ENCODE peak calls at places on chromosomes 11 and 22, in seven cellular contexts. W, E, G, L, Q, Y and I are unnamed samples.

GRCh38 chr22:20986365-20986764 is 4.3 kb downstream of the LZTR1 start:
- DNase-seq in W (no peak), E (no peak), G (no peak), L (no peak), Q (no peak), Y (no peak), I (no peak)

GRCh38 chr11:105132716-105133511 is 6.7 kb downstream of the CARD18 start:
- DNase-seq in W (no peak), E (no peak), G (no peak), L (no peak), Q (no peak), Y (peak; percentile 92), I (no peak)

GRCh38 chr11:120273432-120273831 is 33.5 kb downstream of the POU2F3 start:
- DNase-seq in W (no peak), E (no peak), G (no peak), L (no peak), Q (no peak), Y (no peak), I (no peak)

GRCh38 chr11:35526370-35526792 is 965 bp upstream of the PAMR1 start:
- DNase-seq in W (no peak), E (no peak), G (no peak), L (no peak), Q (no peak), Y (peak; percentile 60), I (peak; percentile 67)

GRCh38 chr11:128195057-128195751 is 392.2 kb downstream of the ETS1 start:
- DNase-seq in W (peak; percentile 28), E (no peak), G (no peak), L (peak; percentile 9), Q (no peak), Y (peak; percentile 59), I (no peak)

GRCh38 chr22:42078469-42079318 is 806 bp upstream of the SMDT1 start:
- DNase-seq in W (no peak), E (no peak), G (no peak), L (peak; percentile 8), Q (no peak), Y (peak; percentile 50), I (no peak)

GRCh38 chr11:67120881-67121710 is 2.0 kb downstream of the KDM2A start:
- DNase-seq in W (peak; percentile 31), E (no peak), G (no peak), L (no peak), Q (no peak), Y (peak; percentile 47), I (no peak)

GRCh38 chr11:127806486-127806885 is 780.9 kb downstream of the ETS1 start:
- DNase-seq in W (no peak), E (no peak), G (no peak), L (no peak), Q (no peak), Y (no peak), I (no peak)

GRCh38 chr11:18798941-18799469 is 7.4 kb upstream of the PTPN5 start:
- DNase-seq in W (no peak), E (no peak), G (no peak), L (no peak), Q (no peak), Y (no peak), I (no peak)

GRCh38 chr11:119982517-119983239 is 155.2 kb downstream of the TRIM29 start:
- DNase-seq in W (no peak), E (peak; percentile 51), G (no peak), L (no peak), Q (no peak), Y (no peak), I (no peak)

GRCh38 chr11:103619480-103619879 is 417.0 kb upstream of the DDI1 start:
- DNase-seq in W (no peak), E (no peak), G (no peak), L (no peak), Q (no peak), Y (peak; percentile 37), I (no peak)